ENCODE peak calls at places on chromosomes 7 and 10, in seven cellular contexts. Q, U, K, A, B, N and T are unnamed samples.

GRCh38 chr10:61830846-61831273 is 70.6 kb upstream of the ARID5B start:
- DNase-seq in A (peak), K (no peak), U (no peak), B (no peak), N (peak), Q (no peak), T (no peak)

GRCh38 chr10:127033116-127033515 is 127.9 kb downstream of the DOCK1 start:
- DNase-seq in N (no peak), A (no peak), K (no peak), B (no peak), U (no peak), Q (no peak), T (no peak)

GRCh38 chr10:131792011-131792651 is 108.7 kb upstream of the PPP2R2D start:
- DNase-seq in A (no peak), N (no peak), Q (no peak), K (no peak), B (no peak), U (no peak), T (no peak)

GRCh38 chr7:142927085-142927745 is 6.3 kb downstream of the TRPV5 start:
- DNase-seq in A (no peak), K (no peak), U (no peak), Q (no peak), N (no peak), B (no peak), T (no peak)

GRCh38 chr7:95490366-95490765 is 4.6 kb downstream of the ASB4 start:
- DNase-seq in K (no peak), A (no peak), N (no peak), U (no peak), B (no peak), Q (no peak), T (no peak)

GRCh38 chr10:28991326-28991725 is 297.5 kb upstream of the LYZL1 start:
- DNase-seq in A (peak), K (no peak), U (no peak), Q (no peak), N (peak), B (peak), T (peak)

GRCh38 chr10:88401671-88402347 is 181.3 kb downstream of the RNLS start:
- DNase-seq in U (no peak), A (peak), B (no peak), K (no peak), Q (no peak), N (peak), T (peak)

GRCh38 chr10:102280397-102281015 is 35.2 kb downstream of the GBF1 start:
- DNase-seq in K (peak), U (peak), N (peak), Q (no peak), A (peak), B (no peak), T (no peak)

GRCh38 chr10:93926613-93927012 is 32.8 kb downstream of the SLC35G1 start:
- DNase-seq in A (no peak), N (no peak), B (no peak), U (no peak), K (no peak), Q (no peak), T (peak)

GRCh38 chr10:112811741-112812551 is 138.1 kb upstream of the TCF7L2 start:
- DNase-seq in B (peak), A (peak), K (no peak), Q (peak), N (peak), U (no peak), T (peak)

GRCh38 chr10:45461034-45461433 is 87.0 kb downstream of the ALOX5 start:
- DNase-seq in U (no peak), A (no peak), K (no peak), B (no peak), N (no peak), Q (no peak), T (no peak)

GRCh38 chr7:79489371-79489770 is 35.9 kb upstream of the MAGI2 start:
- DNase-seq in A (no peak), N (no peak), Q (no peak), K (no peak), U (no peak), B (no peak), T (no peak)

GRCh38 chr10:42980553-42981357 is 96.1 kb upstream of the RET start:
- DNase-seq in K (no peak), A (no peak), B (no peak), N (no peak), Q (no peak), U (no peak), T (no peak)

DNA sequence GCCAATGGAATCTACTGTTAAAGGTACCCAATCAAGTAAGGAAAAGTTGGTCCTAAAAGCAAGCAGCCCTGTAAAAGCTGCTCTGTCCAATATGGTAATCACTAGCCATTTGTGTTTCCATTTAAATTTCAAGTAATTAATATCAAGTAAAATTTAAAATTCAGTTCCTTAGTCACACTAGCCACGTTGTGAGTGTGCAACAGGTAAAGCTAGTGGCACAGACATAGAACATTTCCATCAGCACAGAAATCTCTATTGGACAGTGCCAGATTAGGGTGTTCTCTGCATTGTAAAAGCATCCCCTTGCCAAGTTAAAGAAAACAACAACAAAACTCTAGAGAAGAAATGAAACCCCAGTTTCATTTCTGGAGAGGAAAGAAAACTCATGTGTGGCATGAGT is 4.4 kb downstream of the CAV1 start:
- DNase-seq in B (no peak), A (no peak), U (no peak), K (no peak), Q (no peak), N (no peak), T (no peak)
- H3K4me3 ChIP-seq in B (no peak), A (no peak), U (no peak), K (no peak), Q (no peak), N (no peak), T (peak)

GRCh38 chr7:158413962-158414961 is 173.4 kb downstream of the PTPRN2 start:
- DNase-seq in N (peak), B (no peak), A (no peak), K (peak), Q (no peak), U (no peak), T (peak)
- TF ChIP-seq CTCF in N (peak), B (no peak), A (no peak), K (peak), Q (no peak), U (no peak), T (no peak)

DNA sequence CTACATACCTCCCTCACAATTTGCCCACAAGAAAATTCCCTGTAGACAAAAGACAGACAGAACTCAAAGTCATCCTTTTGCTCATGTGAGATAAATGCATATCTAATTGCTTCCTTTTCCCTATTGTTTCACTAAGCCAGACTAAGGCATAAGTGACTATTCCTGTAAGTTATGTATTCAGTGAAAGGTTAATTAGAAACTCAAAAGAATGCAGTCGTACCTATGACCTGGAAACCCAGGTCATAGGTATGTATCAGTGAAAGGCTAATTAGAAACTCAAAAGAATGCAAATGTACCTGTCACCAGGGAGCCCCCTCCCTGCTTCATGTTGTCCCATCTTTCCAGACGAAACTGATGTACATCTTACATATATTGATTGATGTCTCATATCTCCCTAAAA is 10.3 kb upstream of the GARS1 start:
- DNase-seq in U (no peak), A (no peak), Q (no peak), B (no peak), N (no peak), K (no peak), T (no peak)
- H3K4me3 ChIP-seq in U (no peak), A (no peak), Q (no peak), B (no peak), N (no peak), K (no peak), T (no peak)

GRCh38 chr10:18689498-18689897 is 30.3 kb downstream of the ARL5B start:
- DNase-seq in B (no peak), K (no peak), N (peak), A (peak), Q (no peak), U (no peak), T (peak)
- TF ChIP-seq CTCF in B (peak), K (peak), N (peak), A (peak), Q (peak), U (peak), T (peak)

DNA sequence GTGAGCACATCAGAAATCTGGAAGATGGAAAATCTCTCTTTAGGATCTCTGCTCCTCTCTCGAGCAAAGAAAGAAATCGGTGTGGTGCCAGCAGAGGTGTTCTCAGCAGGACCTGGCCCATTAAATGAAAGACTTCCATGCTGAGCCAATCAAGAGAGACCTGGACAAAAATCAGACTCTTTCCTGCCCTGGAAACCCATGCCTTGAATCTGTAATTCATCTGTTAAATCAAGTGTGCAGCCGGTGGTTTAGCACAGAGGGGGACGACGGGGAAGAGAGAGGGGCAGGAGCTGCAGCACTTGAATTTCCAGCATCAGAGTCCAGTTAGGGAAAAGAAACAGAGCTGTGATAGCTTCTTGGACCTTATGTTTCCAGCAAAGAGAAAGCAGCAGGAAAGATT is 543.8 kb upstream of the GALNT17 start:
- DNase-seq in K (no peak), A (no peak), U (no peak), N (no peak), B (no peak), Q (no peak), T (no peak)
- H3K4me3 ChIP-seq in K (no peak), A (no peak), U (no peak), N (no peak), B (no peak), Q (no peak), T (no peak)

DNA sequence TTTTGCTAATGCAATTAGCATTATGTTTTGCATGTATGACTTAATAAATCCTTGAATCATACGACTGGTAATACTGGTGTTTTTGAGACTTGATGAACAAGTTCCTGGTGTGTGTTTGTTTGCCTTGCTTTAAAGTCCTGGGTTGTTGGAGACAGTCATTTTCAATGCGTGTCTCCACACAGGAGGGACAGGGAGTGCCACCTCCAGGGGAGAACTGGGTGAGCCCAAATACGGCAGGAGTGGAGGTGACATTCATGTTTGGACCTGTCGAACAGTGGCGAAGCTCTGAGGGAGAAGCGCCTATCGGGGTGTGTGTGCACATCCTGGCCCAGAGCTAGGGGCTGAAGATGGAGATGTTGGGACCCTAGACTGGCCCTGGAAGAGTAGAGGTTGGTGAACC is 43.8 kb downstream of the DAGLB start:
- DNase-seq in U (no peak), A (no peak), B (no peak), Q (no peak), K (no peak), N (no peak), T (peak)
- TF ChIP-seq CTCF in U (no peak), A (no peak), B (no peak), Q (no peak), K (no peak), N (no peak), T (peak)

DNA sequence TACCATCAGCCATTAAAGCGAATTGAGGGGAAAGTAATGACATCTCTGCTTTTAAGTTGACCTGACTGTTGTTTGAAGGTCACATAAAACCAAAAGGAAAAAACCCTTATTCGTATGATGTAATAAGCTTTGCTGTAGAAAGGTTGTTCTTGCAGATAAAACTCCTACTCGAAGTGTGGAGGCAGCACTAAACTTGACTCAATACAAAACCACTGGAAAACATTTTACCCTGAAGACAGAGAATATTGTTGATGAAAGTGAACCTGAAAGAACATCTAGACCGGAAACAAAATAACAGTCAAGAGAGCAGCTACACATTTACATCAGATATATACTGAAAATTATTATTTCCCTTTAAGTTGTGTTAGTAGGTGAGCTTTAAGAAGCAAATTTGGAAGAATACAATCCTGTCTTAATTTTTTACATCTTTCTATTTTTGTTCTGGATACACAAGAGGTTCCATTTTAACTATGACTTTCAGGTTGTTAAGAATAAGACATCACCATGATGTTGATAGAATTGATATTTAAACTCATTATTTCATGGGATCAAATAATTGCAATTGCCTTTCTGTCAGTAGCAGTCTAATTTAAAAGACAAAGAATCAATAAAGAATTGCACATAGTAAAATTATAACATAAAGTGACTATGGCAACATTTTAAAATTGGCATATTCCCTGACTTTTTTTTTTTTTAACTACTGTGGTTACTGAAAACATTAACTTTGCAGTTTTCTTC is 6.4 kb downstream of the ETV1 start:
- DNase-seq in U (no peak), Q (no peak), N (peak), B (no peak), A (peak), K (no peak), T (no peak)
- H3K4me3 ChIP-seq in U (peak), Q (no peak), N (no peak), B (no peak), A (no peak), K (peak), T (no peak)

GRCh38 chr10:70267161-70267933 is 16.5 kb downstream of the NPFFR1 start:
- DNase-seq in Q (no peak), A (peak), B (peak), U (peak), K (no peak), N (peak), T (peak)
- TF ChIP-seq CTCF in Q (peak), A (peak), B (peak), U (peak), K (no peak), N (peak), T (no peak)

GRCh38 chr10:53109320-53109719 is 336.7 kb upstream of the MBL2 start:
- DNase-seq in K (no peak), N (no peak), Q (no peak), U (no peak), B (no peak), A (no peak), T (peak)

GRCh38 chr10:53108317-53108934 is 335.8 kb upstream of the MBL2 start:
- DNase-seq in K (no peak), B (no peak), N (peak), Q (no peak), A (no peak), U (no peak), T (peak)

GRCh38 chr10:53115660-53116059 is 343.1 kb upstream of the MBL2 start:
- DNase-seq in Q (no peak), N (no peak), K (no peak), A (no peak), U (no peak), B (no peak), T (no peak)

GRCh38 chr10:53107711-53108110 is 335.1 kb upstream of the MBL2 start:
- DNase-seq in A (no peak), B (no peak), K (no peak), N (peak), U (no peak), Q (no peak), T (no peak)

DNA sequence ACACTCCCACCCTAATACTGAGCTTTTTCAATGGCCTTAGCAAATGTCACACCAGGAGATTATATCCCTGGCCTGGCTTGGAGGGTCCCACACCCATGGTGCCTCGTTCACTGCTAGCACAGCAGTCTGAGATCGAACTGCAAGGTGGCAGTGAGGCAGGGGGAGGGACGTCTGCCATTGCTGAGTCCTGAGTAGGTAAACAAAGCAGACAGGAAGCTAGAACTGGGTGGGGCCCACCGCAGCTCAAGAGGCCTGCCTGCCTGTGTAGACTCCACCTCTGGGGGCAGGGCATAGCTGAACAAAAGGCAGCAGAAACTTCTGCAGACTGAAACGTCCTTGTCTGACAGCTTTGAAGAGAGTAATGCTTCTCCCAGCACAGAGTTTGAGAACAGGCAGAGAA is 338.9 kb upstream of the MBL2 start:
- DNase-seq in Q (no peak), N (no peak), K (no peak), A (no peak), B (no peak), U (no peak), T (peak)
- H3K4me3 ChIP-seq in Q (no peak), N (no peak), K (no peak), A (no peak), B (no peak), U (no peak), T (no peak)